ENCODE peak calls at places on chromosome 16, in five cellular contexts. T, F, G, Q and N are unnamed samples.

GRCh38 chr16:8905168-8905762 is 23.1 kb downstream of the LITAFD start:
- DNase-seq in T (peak; percentile 75), F (peak; percentile 57), G (peak; percentile 41), Q (peak; percentile 36), N (peak; percentile 58)

GRCh38 chr16:82063456-82064082 is 28.5 kb downstream of the HSD17B2 start:
- DNase-seq in T (no peak), F (no peak), G (no peak), Q (no peak), N (peak; percentile 52)

GRCh38 chr16:627458-628239 is 3.1 kb upstream of the WFIKKN1 start:
- DNase-seq in T (no peak), F (no peak), G (no peak), Q (no peak), N (no peak)

GRCh38 chr16:88377961-88378360 is 4.8 kb upstream of the ZNF469 start:
- DNase-seq in T (no peak), F (no peak), G (no peak), Q (no peak), N (no peak)

GRCh38 chr16:57167951-57168350 is 17.9 kb downstream of the PSME3IP1 start:
- DNase-seq in T (peak; percentile 91), F (peak; percentile 63), G (peak; percentile 57), Q (peak; percentile 83), N (peak; percentile 84)

GRCh38 chr16:2960183-2961010 is 3.7 kb upstream of the KREMEN2 start:
- DNase-seq in T (no peak), F (no peak), G (no peak), Q (no peak), N (no peak)

GRCh38 chr16:19898924-19899604 is 14.4 kb upstream of the GPRC5B start:
- DNase-seq in T (peak; percentile 80), F (peak; percentile 90), G (peak; percentile 63), Q (peak; percentile 47), N (peak; percentile 35)

GRCh38 chr16:50702725-50703124 is 9.3 kb downstream of the NOD2 start:
- DNase-seq in T (no peak), F (no peak), G (no peak), Q (no peak), N (no peak)

GRCh38 chr16:68504066-68504465 is 35.0 kb upstream of the ZFP90 start:
- DNase-seq in T (no peak), F (no peak), G (no peak), Q (no peak), N (no peak)

GRCh38 chr16:19008770-19009169 is 25.0 kb downstream of the TMC7 start:
- DNase-seq in T (peak; percentile 54), F (no peak), G (no peak), Q (no peak), N (peak; percentile 67)

GRCh38 chr16:74304164-74304834 is 7.7 kb downstream of the PSMD7 start:
- DNase-seq in T (peak; percentile 43), F (peak; percentile 35), G (no peak), Q (no peak), N (no peak)

GRCh38 chr16:58054289-58054688 is 28.7 kb downstream of the MMP15 start:
- DNase-seq in T (no peak), F (no peak), G (no peak), Q (no peak), N (no peak)

GRCh38 chr16:10514369-10515055 is 65.9 kb downstream of the EMP2 start:
- DNase-seq in T (peak; percentile 86), F (peak; percentile 79), G (peak; percentile 60), Q (peak; percentile 69), N (peak; percentile 78)

GRCh38 chr16:24135624-24136296 is 120.4 kb upstream of the CACNG3 start:
- DNase-seq in T (no peak), F (peak; percentile 77), G (no peak), Q (no peak), N (no peak)

GRCh38 chr16:9755076-9755475 is 427.2 kb downstream of the GRIN2A start:
- DNase-seq in T (no peak), F (peak; percentile 30), G (no peak), Q (no peak), N (no peak)

GRCh38 chr16:5615868-5616642 is 518.5 kb upstream of the EEF2KMT start:
- DNase-seq in T (no peak), F (peak; percentile 88), G (no peak), Q (peak; percentile 17), N (peak; percentile 16)

GRCh38 chr16:88789593-88789992 is 4.6 kb upstream of the PIEZO1 start:
- DNase-seq in T (no peak), F (no peak), G (no peak), Q (no peak), N (no peak)

GRCh38 chr16:21611178-21611545 is 11.8 kb downstream of the METTL9 start:
- DNase-seq in T (peak; percentile 54), F (no peak), G (no peak), Q (no peak), N (peak; percentile 56)

GRCh38 chr16:62225675-62226074 is 189.4 kb upstream of the CDH8 start:
- DNase-seq in T (peak; percentile 1), F (peak; percentile 94), G (peak; percentile 7), Q (peak; percentile 18), N (no peak)

GRCh38 chr16:3444032-3444388 is 530 bp downstream of the NAA60 start:
- DNase-seq in T (peak; percentile 80), F (peak; percentile 62), G (peak; percentile 75), Q (peak; percentile 62), N (peak; percentile 84)

GRCh38 chr16:27475561-27475960 is 73.6 kb downstream of the IL21R start:
- DNase-seq in T (peak; percentile 94), F (no peak), G (peak; percentile 89), Q (peak; percentile 94), N (peak; percentile 89)

GRCh38 chr16:63578791-63579190 is 1542.6 kb upstream of the CDH8 start:
- DNase-seq in T (no peak), F (no peak), G (no peak), Q (no peak), N (no peak)

GRCh38 chr16:87563714-87564523 is 38.4 kb upstream of the JPH3 start:
- DNase-seq in T (no peak), F (no peak), G (no peak), Q (no peak), N (no peak)

GRCh38 chr16:57621521-57622268 is 6.7 kb upstream of the ADGRG1 start:
- DNase-seq in T (no peak), F (no peak), G (no peak), Q (no peak), N (no peak)

GRCh38 chr16:59067207-59067606 is 333.1 kb upstream of the GOT2 start:
- DNase-seq in T (peak; percentile 17), F (no peak), G (no peak), Q (no peak), N (no peak)

GRCh38 chr16:23069844-23070243 is 79.4 kb downstream of the USP31 start:
- DNase-seq in T (no peak), F (no peak), G (no peak), Q (no peak), N (no peak)

GRCh38 chr16:11004957-11005610 is 60.7 kb downstream of the CLEC16A start:
- DNase-seq in T (peak; percentile 37), F (no peak), G (no peak), Q (peak; percentile 40), N (peak; percentile 78)

GRCh38 chr16:49494386-49495150 is 121.0 kb downstream of the C16orf78 start:
- DNase-seq in T (no peak), F (no peak), G (no peak), Q (no peak), N (no peak)

GRCh38 chr16:49491736-49492089 is 118.1 kb downstream of the C16orf78 start:
- DNase-seq in T (peak; percentile 30), F (peak; percentile 84), G (no peak), Q (no peak), N (no peak)

GRCh38 chr16:49493836-49494235 is 120.2 kb downstream of the C16orf78 start:
- DNase-seq in T (no peak), F (no peak), G (no peak), Q (no peak), N (no peak)

GRCh38 chr16:49492090-49492801 is 118.6 kb downstream of the C16orf78 start:
- DNase-seq in T (peak; percentile 23), F (peak; percentile 78), G (no peak), Q (peak; percentile 4), N (no peak)

DNA sequence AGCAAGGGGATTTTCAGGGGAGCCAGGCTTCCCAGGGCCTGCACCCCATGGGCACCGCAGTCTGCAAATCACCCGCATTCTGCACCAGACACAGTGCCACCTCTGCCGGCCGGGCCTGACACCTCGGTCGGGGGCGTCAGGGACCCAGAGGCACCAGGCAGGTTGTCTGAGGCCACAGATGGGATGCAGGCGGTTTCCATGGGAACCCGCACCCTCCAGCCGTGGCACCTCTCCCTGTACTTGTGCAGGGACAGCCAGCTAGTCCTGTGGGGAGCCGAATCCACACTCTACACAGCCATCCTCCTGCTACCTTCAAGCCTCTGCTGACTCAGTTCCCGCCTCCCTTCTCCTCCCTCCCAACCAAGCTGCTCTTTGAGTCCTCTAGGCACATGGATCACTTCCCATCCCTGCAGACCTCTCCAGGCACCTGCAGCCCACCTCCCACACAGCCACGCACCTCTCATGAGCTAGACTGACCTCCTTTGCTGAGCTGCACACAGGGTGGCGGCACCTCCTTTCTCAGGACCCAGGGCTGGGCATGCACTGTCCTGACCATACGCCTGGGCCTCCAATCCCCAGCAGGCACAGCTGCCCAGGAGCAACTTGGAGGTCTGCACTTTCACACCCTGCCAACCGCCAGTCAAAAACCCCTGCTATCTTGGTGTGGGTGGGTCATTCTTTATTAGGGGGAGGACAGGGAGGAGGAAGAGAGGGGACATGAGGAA is 119.5 kb downstream of the C16orf78 start:
- DNase-seq in T (no peak), F (peak; percentile 14), G (no peak), Q (no peak), N (no peak)
- TF ChIP-seq CTCF in T (no peak), F (no peak), G (no peak), Q (no peak), N (no peak)

GRCh38 chr16:73032548-73033270 is 15.2 kb downstream of the ZFHX3 start:
- DNase-seq in T (no peak), F (peak; percentile 92), G (no peak), Q (no peak), N (no peak)

GRCh38 chr16:73028721-73029361 is 19.1 kb downstream of the ZFHX3 start:
- DNase-seq in T (no peak), F (no peak), G (no peak), Q (no peak), N (no peak)

GRCh38 chr16:73033271-73033998 is 14.5 kb downstream of the ZFHX3 start:
- DNase-seq in T (no peak), F (peak; percentile 96), G (no peak), Q (no peak), N (no peak)

GRCh38 chr16:73028263-73028662 is 19.7 kb downstream of the ZFHX3 start:
- DNase-seq in T (no peak), F (no peak), G (no peak), Q (no peak), N (no peak)

GRCh38 chr16:73031155-73031866 is 16.6 kb downstream of the ZFHX3 start:
- DNase-seq in T (no peak), F (no peak), G (no peak), Q (no peak), N (peak; percentile 57)
- TF ChIP-seq CTCF in T (peak; percentile 15), F (peak; percentile 50), G (peak; percentile 40), Q (peak; percentile 34), N (peak; percentile 55)

DNA sequence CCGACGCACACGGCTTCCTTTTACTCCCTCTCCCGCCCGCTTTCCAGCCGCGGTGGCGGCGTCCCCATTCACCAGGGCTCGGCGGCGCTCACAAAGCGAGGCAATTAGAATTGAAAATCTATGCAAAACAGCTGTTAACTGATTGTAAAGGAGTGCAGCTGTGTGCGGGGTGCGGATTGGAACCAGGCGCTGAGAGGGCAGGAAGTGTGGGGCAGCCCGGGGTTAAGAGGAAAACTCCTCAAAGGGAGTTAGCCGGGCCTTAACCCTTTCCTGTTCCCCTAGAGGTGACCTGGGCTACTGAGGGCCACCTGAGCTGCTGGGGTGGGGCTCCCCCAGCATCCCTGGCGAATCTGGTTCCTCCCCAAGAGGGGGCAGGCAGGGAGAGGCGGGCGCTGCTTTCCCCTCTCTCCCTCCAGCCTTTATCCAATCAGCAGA is 5.8 kb upstream of the GSE1 start:
- DNase-seq in T (no peak), F (peak; percentile 95), G (no peak), Q (no peak), N (no peak)
- TF ChIP-seq CTCF in T (peak; percentile 27), F (no peak), G (peak; percentile 33), Q (peak; percentile 8), N (no peak)

GRCh38 chr16:66511615-66512500 is 38.1 kb downstream of the TK2 start:
- DNase-seq in T (peak; percentile 72), F (peak; percentile 75), G (peak; percentile 59), Q (peak; percentile 79), N (peak; percentile 73)
- TF ChIP-seq CTCF in T (peak; percentile 10), F (peak; percentile 35), G (peak; percentile 26), Q (no peak), N (no peak)